ENCODE peak calls at places on chromosome X, in seven cellular contexts. K is fibroblast of lung, C is ovary, O is PC-3, B is heart right ventricle, Z is heart left ventricle, L is spleen. S is an unnamed sample.

GRCh38 chrX:118847676-118848075 is 24.1 kb downstream of the ZCCHC12 start:
- DNase-seq in K (peak; percentile 29), C (no peak), O (peak; percentile 80), B (peak; percentile 12), Z (no peak), L (no peak), S (no peak)

GRCh38 chrX:106976416-106976815 is 23.6 kb downstream of the MORC4 start:
- DNase-seq in K (no peak), C (no peak), O (no peak), B (no peak), Z (no peak), L (no peak), S (no peak)

GRCh38 chrX:47264507-47265173 is 31.8 kb downstream of the USP11 start:
- DNase-seq in K (peak; percentile 71), C (no peak), O (peak; percentile 43), B (no peak), Z (no peak), L (no peak), S (no peak)

GRCh38 chrX:47796433-47796906 is 40.2 kb upstream of the ZNF81 start:
- DNase-seq in K (peak; percentile 56), C (no peak), O (peak; percentile 67), B (no peak), Z (no peak), L (no peak), S (no peak)

GRCh38 chrX:96440941-96441340 is 243.7 kb upstream of the DIAPH2 start:
- DNase-seq in K (no peak), C (peak; percentile 37), O (no peak), B (no peak), Z (no peak), L (no peak), S (no peak)

GRCh38 chrX:39473812-39474211 is 623.9 kb downstream of the BCOR start:
- DNase-seq in K (no peak), C (no peak), O (no peak), B (peak; percentile 10), Z (no peak), L (no peak), S (no peak)

GRCh38 chrX:139828037-139828436 is 104.8 kb downstream of the ATP11C start:
- DNase-seq in K (no peak), C (no peak), O (no peak), B (no peak), Z (no peak), L (no peak), S (no peak)

GRCh38 chrX:23341452-23341851 is 6.8 kb downstream of the PTCHD1 start:
- DNase-seq in K (peak; percentile 39), C (no peak), O (peak; percentile 35), B (no peak), Z (no peak), L (no peak), S (no peak)

GRCh38 chrX:17689971-17690409 is 47.3 kb upstream of the SCML1 start:
- DNase-seq in K (peak; percentile 52), C (peak; percentile 54), O (peak; percentile 77), B (peak; percentile 48), Z (peak; percentile 50), L (no peak), S (no peak)

GRCh38 chrX:63186137-63186536 is 165.0 kb downstream of the SPIN4 start:
- DNase-seq in K (no peak), C (no peak), O (peak; percentile 64), B (no peak), Z (no peak), L (no peak), S (no peak)

DNA sequence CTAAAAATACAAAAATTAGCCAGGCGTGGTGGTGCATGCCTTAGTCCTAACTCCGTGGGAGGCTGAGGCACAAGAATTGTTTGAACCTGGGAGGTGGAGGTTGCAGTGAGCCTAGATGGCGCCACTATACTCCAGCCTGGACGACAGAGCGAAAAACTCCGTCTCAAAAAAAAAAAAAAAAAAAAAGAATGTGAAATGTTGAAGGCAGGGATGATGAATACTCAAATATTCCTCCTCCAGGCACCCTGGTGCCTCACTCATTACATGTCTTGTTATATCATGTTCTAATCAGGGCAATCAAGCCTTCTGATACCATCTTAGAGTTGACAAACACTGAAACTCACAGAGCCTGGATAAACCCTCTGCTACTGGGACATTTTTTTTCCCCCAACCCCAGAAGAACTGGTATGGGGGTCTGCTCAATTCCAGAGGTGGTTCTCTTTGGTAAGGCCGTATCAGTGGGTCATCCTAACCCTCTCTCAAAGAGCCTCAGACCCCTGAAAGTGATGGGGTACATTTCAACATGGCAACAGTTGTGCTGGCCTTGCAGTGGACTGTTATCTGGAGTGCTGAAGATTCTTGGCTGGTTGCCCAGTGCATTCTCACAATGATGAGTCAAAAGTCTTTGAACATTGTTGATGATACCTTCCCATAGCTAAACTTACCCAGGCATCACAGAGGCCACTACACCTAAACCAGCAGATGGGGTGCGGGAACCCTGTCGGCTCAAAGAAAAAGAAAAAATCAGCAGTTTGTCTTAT is 2.4 kb upstream of the SH3KBP1 start:
- DNase-seq in K (peak; percentile 73), C (peak; percentile 30), O (peak; percentile 72), B (no peak), Z (no peak), L (no peak), S (no peak)
- TF ChIP-seq CTCF in K (no peak), C (no peak), O (no peak), B (no peak), Z (no peak), L (no peak), S (no peak)

DNA sequence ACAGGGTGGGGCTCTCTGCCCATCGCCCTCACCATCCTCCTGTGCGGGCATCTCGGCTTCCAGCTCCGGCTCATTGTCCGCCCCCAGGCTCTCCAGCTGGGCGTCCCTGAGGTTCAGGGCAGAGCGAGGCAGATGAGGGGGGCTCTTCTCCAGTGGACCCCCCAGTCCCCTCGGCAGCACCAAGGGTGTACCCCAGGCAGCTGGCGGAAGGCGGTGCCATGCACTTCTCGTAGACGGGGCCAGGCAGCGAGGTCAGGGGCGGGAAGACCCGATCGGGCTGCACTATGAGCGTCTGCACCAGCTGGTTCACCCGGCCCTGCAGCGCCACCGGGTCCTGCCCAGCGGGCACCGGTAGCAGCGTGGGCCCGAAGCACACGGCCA is 5.5 kb downstream of the AVPR2 start:
- DNase-seq in K (no peak), C (no peak), O (no peak), B (no peak), Z (no peak), L (no peak), S (no peak)
- H3K36me3 ChIP-seq in K (no peaks in the 10 kb centered on the region), C (no peaks in the 10 kb centered on the region), O (no peaks in the 10 kb centered on the region), B (no peaks in the 10 kb centered on the region), Z (peaks cover 27% of the 10 kb centered on the region), L (peaks cover 80% of the 10 kb centered on the region), S (no peaks in the 10 kb centered on the region)

GRCh38 chrX:34893741-34894140 is 48.9 kb upstream of the FAM47B start:
- DNase-seq in K (no peak), C (no peak), O (peak; percentile 48), B (no peak), Z (no peak), L (no peak), S (no peak)
- TF ChIP-seq CTCF in K (peak; percentile 24), C (no peak), O (peak; percentile 61), B (peak; percentile 45), Z (peak; percentile 19), L (no peak), S (no peak)

DNA sequence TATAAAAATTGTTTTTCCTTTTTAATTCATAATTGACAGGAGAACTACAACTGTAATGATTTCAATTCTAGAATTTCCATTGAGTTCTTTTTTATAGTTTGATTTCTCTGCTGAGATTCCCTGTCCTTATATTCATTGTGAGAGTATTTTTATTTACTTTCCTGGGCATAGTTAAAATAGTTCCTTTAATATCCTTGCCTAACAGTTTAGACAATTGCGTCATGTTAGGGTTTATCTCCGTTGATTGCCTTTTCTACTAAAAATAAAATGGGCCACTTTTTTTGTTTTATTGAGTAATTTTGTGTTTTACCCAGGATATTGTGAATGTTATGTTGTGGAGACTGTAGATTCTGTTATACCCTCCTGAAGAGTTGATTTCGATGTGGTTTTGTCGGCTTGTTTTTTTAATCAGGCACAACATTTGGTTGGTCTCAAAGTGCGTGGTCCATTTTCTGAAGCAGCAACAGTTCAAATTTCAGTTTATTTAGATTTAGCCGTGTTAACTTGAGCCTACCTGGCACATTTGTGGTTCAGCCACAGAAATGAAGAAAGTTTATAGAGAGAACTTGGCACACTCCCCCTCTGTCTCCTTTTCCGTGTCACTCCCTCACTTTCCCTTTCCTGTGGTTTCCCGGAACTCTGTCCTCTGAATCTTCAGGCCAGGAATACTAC is 16.0 kb upstream of the PRRG1 start:
- DNase-seq in K (no peak), C (no peak), O (no peak), B (no peak), Z (no peak), L (no peak), S (no peak)
- H3K36me3 ChIP-seq in K (no peaks in the 10 kb centered on the region), C (no peaks in the 10 kb centered on the region), O (no peaks in the 10 kb centered on the region), B (no peaks in the 10 kb centered on the region), Z (no peaks in the 10 kb centered on the region), L (no peaks in the 10 kb centered on the region), S (no peaks in the 10 kb centered on the region)

DNA sequence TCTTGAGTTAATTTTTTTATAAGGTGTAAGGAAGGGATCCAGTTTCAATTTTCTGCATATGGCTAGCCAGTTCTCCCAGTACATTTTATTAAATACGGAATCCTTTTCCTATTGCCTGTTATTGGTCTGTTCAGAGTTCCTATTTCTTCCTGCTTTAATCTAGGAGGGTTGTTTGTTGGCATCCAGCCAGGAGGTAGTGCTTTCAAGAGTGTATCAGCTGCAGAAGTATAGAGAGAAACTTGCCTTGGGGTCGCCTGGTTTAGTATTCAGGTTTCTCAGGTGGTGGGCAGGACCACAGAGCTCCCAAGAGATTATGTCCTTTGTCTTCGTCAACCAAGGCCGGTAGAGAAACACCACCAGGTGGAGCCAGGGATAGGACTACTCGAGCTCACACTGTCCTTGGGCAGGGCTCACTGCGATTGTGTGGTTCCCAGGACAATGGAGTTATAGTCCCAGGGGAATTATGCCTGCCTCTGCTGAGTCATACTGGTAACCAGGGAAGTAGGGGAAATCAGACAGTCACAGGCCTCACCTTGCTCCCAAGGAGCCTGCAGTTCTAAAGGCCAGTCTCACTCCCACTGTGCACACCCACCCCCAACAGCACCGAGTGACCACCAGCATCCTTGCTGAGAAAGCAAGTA is 168.1 kb downstream of the VSIG4 start:
- DNase-seq in K (no peak), C (no peak), O (peak; percentile 74), B (peak; percentile 6), Z (peak; percentile 17), L (no peak), S (no peak)
- TF ChIP-seq CTCF in K (no peak), C (no peak), O (peak; percentile 50), B (peak; percentile 39), Z (no peak), L (no peak), S (no peak)

GRCh38 chrX:2483398-2483797 is 17.4 kb downstream of the DHRSX start:
- DNase-seq in K (no peak), C (no peak), O (no peak), B (no peak), Z (no peak), L (peak; percentile 24), S (no peak)

GRCh38 chrX:2474963-2475726 is 25.6 kb downstream of the DHRSX start:
- DNase-seq in K (no peak), C (no peak), O (no peak), B (no peak), Z (no peak), L (peak; percentile 18), S (no peak)

GRCh38 chrX:2484232-2484631 is 16.5 kb downstream of the DHRSX start:
- DNase-seq in K (no peak), C (peak; percentile 41), O (no peak), B (no peak), Z (no peak), L (peak; percentile 35), S (no peak)

GRCh38 chrX:2478546-2479419 is 22.0 kb downstream of the DHRSX start:
- DNase-seq in K (no peak), C (no peak), O (no peak), B (no peak), Z (no peak), L (peak; percentile 46), S (no peak)

GRCh38 chrX:2479420-2479780 is 21.4 kb downstream of the DHRSX start:
- DNase-seq in K (no peak), C (no peak), O (no peak), B (no peak), Z (no peak), L (peak; percentile 41), S (no peak)
- H3K36me3 ChIP-seq in K (no peaks in the 10 kb centered on the region), C (no peaks in the 10 kb centered on the region), O (no peaks in the 10 kb centered on the region), B (no peaks in the 10 kb centered on the region), Z (no peaks in the 10 kb centered on the region), L (peaks cover 15% of the 10 kb centered on the region), S (no peaks in the 10 kb centered on the region)

S was measured in esophagus squamous epithelium.